ENCODE peak calls at places on chromosomes 11 and 22, in seven cellular contexts. L is stomach, G is mucosa of descending colon, N is HCT116, S is fibroblast of mammary gland, I is esophagus squamous epithelium, R is GM12865. C is an unnamed sample.

GRCh38 chr11:46235777-46236688 is 41.4 kb upstream of the CREB3L1 start:
- DNase-seq in L (no peak), G (no peak), N (no peak), S (peak; percentile 47), I (no peak), R (no peak), C (no peak)

GRCh38 chr11:123284454-123284853 is 89.4 kb upstream of the CLMP start:
- DNase-seq in L (no peak), G (no peak), N (no peak), S (no peak), I (no peak), R (no peak), C (no peak)

GRCh38 chr22:16973591-16974297 is 34.3 kb downstream of the GAB4 start:
- DNase-seq in L (peak; percentile 4), G (no peak), N (no peak), S (no peak), I (no peak), R (no peak), C (no peak)

GRCh38 chr11:876550-876949 is 33.9 kb downstream of the TSPAN4 start:
- DNase-seq in L (no peak), G (no peak), N (no peak), S (no peak), I (no peak), R (no peak), C (no peak)

GRCh38 chr11:126443120-126443519 is 87.6 kb downstream of the ST3GAL4 start:
- DNase-seq in L (no peak), G (no peak), N (no peak), S (no peak), I (no peak), R (no peak), C (no peak)

GRCh38 chr11:4891996-4892640 is 10.4 kb downstream of the OR51T1 start:
- DNase-seq in L (no peak), G (no peak), N (no peak), S (peak; percentile 92), I (no peak), R (no peak), C (no peak)

GRCh38 chr22:17368727-17369552 is at the start of gene CECR2:
- DNase-seq in L (no peak), G (peak; percentile 28), N (peak; percentile 34), S (no peak), I (no peak), R (no peak), C (no peak)

GRCh38 chr11:88414981-88415391 is 77.5 kb upstream of the CTSC start:
- DNase-seq in L (no peak), G (no peak), N (no peak), S (no peak), I (no peak), R (peak; percentile 27), C (no peak)

GRCh38 chr11:26297179-26297970 is 34.6 kb upstream of the ANO3 start:
- DNase-seq in L (no peak), G (no peak), N (peak; percentile 2), S (peak; percentile 87), I (no peak), R (peak; percentile 64), C (peak; percentile 18)

GRCh38 chr11:119843760-119844330 is 114.8 kb upstream of the NECTIN1 start:
- DNase-seq in L (no peak), G (no peak), N (no peak), S (peak; percentile 23), I (no peak), R (no peak), C (no peak)

GRCh38 chr11:61866958-61867343 is 24.4 kb downstream of the FADS3 start:
- DNase-seq in L (no peak), G (no peak), N (no peak), S (no peak), I (no peak), R (no peak), C (no peak)

GRCh38 chr11:130908770-130909625 is 7.3 kb downstream of the SNX19 start:
- DNase-seq in L (no peak), G (no peak), N (no peak), S (peak; percentile 82), I (no peak), R (no peak), C (no peak)

GRCh38 chr11:64294665-64295289 is 3.7 kb downstream of the KCNK4 start:
- DNase-seq in L (no peak), G (no peak), N (no peak), S (no peak), I (no peak), R (no peak), C (no peak)

GRCh38 chr11:118602331-118602730 is 5.1 kb upstream of the PHLDB1 start:
- DNase-seq in L (peak; percentile 3), G (no peak), N (no peak), S (peak; percentile 69), I (no peak), R (no peak), C (no peak)

DNA sequence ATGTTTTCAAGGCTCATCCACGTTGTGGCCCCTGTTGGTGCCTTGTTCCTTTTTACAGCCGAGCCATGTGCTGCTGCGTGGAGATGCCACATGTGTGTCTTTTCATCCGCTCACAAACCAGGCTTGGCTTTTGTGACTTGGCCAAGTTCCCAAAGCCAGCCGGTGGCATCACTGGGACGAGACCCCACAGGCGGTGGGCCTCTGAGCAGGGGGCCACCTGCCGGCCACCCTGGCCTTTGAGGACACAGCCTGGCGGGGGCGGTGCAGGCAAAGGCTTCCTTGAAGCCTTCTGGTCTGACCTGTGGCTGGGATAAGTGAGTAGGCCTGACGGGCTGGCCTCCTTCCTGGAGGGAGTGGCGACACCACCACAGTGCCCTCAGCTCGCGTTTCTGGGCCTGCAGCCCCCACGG is 10.6 kb downstream of the GRK2 start:
- DNase-seq in L (peak; percentile 59), G (peak; percentile 76), N (no peak), S (peak; percentile 67), I (no peak), R (peak; percentile 80), C (no peak)
- TF ChIP-seq CTCF in L (no peak), G (no peak), N (no peak), S (peak; percentile 26), I (peak; percentile 29), R (peak; percentile 30), C (peak; percentile 34)

DNA sequence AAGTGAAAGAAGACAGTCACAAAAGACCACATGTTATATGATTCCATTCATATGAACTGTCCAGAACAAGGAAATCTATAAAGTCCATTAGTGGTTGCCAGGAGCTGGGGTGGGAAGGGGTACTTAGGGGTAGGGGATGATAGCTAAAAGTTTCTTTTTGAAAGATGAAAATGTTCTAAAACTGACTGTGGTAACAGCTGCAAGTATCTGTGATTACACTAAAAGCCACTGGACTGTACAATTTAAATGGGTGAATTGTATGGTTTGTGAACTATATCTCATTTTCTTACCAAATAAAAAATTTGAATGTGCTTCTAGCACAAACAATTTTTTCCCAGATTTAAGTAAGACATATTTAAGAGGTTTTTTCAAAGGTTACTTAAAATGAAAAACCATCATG is 22.1 kb downstream of the CHKA start:
- DNase-seq in L (no peak), G (no peak), N (no peak), S (no peak), I (no peak), R (no peak), C (no peak)
- TF ChIP-seq CTCF in L (no peak), G (no peak), N (no peak), S (no peak), I (no peak), R (no peak), C (no peak)

GRCh38 chr11:17768547-17768946 is 34.0 kb downstream of the KCNC1 start:
- DNase-seq in L (no peak), G (no peak), N (no peak), S (no peak), I (no peak), R (no peak), C (no peak)

GRCh38 chr11:17767301-17767885 is 32.8 kb downstream of the KCNC1 start:
- DNase-seq in L (no peak), G (peak; percentile 14), N (no peak), S (peak; percentile 26), I (no peak), R (no peak), C (no peak)

GRCh38 chr11:17767914-17768313 is 33.3 kb downstream of the KCNC1 start:
- DNase-seq in L (no peak), G (peak; percentile 16), N (no peak), S (no peak), I (no peak), R (no peak), C (no peak)

GRCh38 chr11:17765381-17766359 is 31.1 kb downstream of the KCNC1 start:
- DNase-seq in L (no peak), G (peak; percentile 14), N (no peak), S (no peak), I (no peak), R (peak; percentile 7), C (no peak)

DNA sequence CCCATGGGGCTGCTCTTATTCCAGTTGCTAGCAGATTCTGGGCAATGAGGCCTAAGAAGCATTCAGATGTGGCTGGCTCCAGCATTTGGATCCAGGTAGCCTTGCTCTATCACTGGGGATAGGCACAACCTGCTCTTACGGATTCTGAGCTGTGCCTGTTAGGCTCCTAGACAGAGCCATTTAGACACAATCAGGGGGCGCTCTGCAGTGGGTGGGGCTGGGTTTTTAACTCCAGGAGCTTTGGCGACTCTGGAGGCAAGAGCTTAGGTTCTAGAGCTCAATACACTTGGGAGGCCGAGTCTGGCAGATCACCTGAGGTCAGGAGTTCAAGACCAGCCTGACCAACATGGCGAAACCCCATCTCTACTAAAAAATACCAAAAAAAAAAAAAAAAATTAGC is 32.0 kb downstream of the KCNC1 start:
- DNase-seq in L (no peak), G (no peak), N (peak; percentile 24), S (no peak), I (no peak), R (no peak), C (no peak)
- TF ChIP-seq CTCF in L (no peak), G (no peak), N (peak; percentile 51), S (no peak), I (no peak), R (no peak), C (peak; percentile 11)

GRCh38 chr11:102831128-102831708 is 12.2 kb downstream of the MMP3 start:
- DNase-seq in L (no peak), G (peak; percentile 69), N (no peak), S (peak; percentile 70), I (no peak), R (peak; percentile 23), C (no peak)
- TF ChIP-seq CTCF in L (no peak), G (no peak), N (no peak), S (peak; percentile 72), I (peak; percentile 4), R (peak; percentile 37), C (peak; percentile 25)

GRCh38 chr11:94599510-94599909 is 32.3 kb downstream of the PIWIL4 start:
- DNase-seq in L (no peak), G (no peak), N (no peak), S (no peak), I (no peak), R (no peak), C (no peak)

GRCh38 chr11:94595061-94595460 is 27.9 kb downstream of the PIWIL4 start:
- DNase-seq in L (no peak), G (no peak), N (no peak), S (no peak), I (no peak), R (peak; percentile 39), C (no peak)

GRCh38 chr11:94593030-94593429 is 25.9 kb downstream of the PIWIL4 start:
- DNase-seq in L (no peak), G (no peak), N (no peak), S (peak; percentile 61), I (no peak), R (peak; percentile 30), C (no peak)

GRCh38 chr11:94602430-94603372 is 35.5 kb downstream of the PIWIL4 start:
- DNase-seq in L (peak; percentile 67), G (peak; percentile 70), N (no peak), S (peak; percentile 91), I (no peak), R (peak; percentile 70), C (peak; percentile 44)

GRCh38 chr11:94597896-94598295 is 30.7 kb downstream of the PIWIL4 start:
- DNase-seq in L (peak; percentile 45), G (no peak), N (no peak), S (no peak), I (no peak), R (peak; percentile 15), C (no peak)
- TF ChIP-seq CTCF in L (no peak), G (no peak), N (peak; percentile 5), S (no peak), I (no peak), R (no peak), C (no peak)